ENCODE peak calls at places on chromosomes 7 and 10, in six cellular contexts. One of them, this sample, is unnamed.

GRCh38 chr7:34019431-34019830 is 114.1 kb downstream of the BMPER start:
- DNase-seq in cardiac fibroblast: no peak
- DNase-seq in OCI-LY7: no peak
- DNase-seq in PC-3: no peak
- DNase-seq in endothelial cell of umbilical vein: no peak
- DNase-seq in hepatocyte: no peak
- DNase-seq in this sample: no peak

GRCh38 chr10:89207801-89208551 is 859 bp upstream of the CH25H start:
- DNase-seq in cardiac fibroblast: peak
- DNase-seq in OCI-LY7: no peak
- DNase-seq in PC-3: no peak
- DNase-seq in endothelial cell of umbilical vein: no peak
- DNase-seq in hepatocyte: peak
- DNase-seq in this sample: peak

GRCh38 chr7:14751461-14751860 is 151.1 kb downstream of the DGKB start:
- DNase-seq in cardiac fibroblast: peak
- DNase-seq in OCI-LY7: no peak
- DNase-seq in PC-3: no peak
- DNase-seq in endothelial cell of umbilical vein: peak
- DNase-seq in hepatocyte: no peak
- DNase-seq in this sample: no peak

GRCh38 chr7:25763461-25763860 is 388.5 kb upstream of the NFE2L3 start:
- DNase-seq in cardiac fibroblast: no peak
- DNase-seq in OCI-LY7: no peak
- DNase-seq in PC-3: no peak
- DNase-seq in endothelial cell of umbilical vein: no peak
- DNase-seq in hepatocyte: no peak
- DNase-seq in this sample: no peak

GRCh38 chr10:49397036-49397999 is 1.4 kb upstream of the DRGX start:
- DNase-seq in cardiac fibroblast: no peak
- DNase-seq in OCI-LY7: no peak
- DNase-seq in PC-3: no peak
- DNase-seq in endothelial cell of umbilical vein: no peak
- DNase-seq in hepatocyte: no peak
- DNase-seq in this sample: no peak

GRCh38 chr7:50664461-50664922 is 99.3 kb upstream of the DDC start:
- DNase-seq in cardiac fibroblast: peak
- DNase-seq in OCI-LY7: no peak
- DNase-seq in PC-3: peak
- DNase-seq in endothelial cell of umbilical vein: peak
- DNase-seq in hepatocyte: no peak
- DNase-seq in this sample: peak

GRCh38 chr7:63045575-63045974 is 953.1 kb upstream of the ZNF722 start:
- DNase-seq in cardiac fibroblast: no peak
- DNase-seq in OCI-LY7: no peak
- DNase-seq in PC-3: no peak
- DNase-seq in endothelial cell of umbilical vein: no peak
- DNase-seq in hepatocyte: no peak
- DNase-seq in this sample: no peak

GRCh38 chr7:73749931-73750776 is 11.6 kb upstream of the ABHD11 start:
- DNase-seq in cardiac fibroblast: no peak
- DNase-seq in OCI-LY7: no peak
- DNase-seq in PC-3: no peak
- DNase-seq in endothelial cell of umbilical vein: no peak
- DNase-seq in hepatocyte: no peak
- DNase-seq in this sample: no peak

GRCh38 chr7:102837802-102838201 is 75.0 kb upstream of the LRRC17 start:
- DNase-seq in cardiac fibroblast: no peak
- DNase-seq in OCI-LY7: no peak
- DNase-seq in PC-3: no peak
- DNase-seq in endothelial cell of umbilical vein: no peak
- DNase-seq in hepatocyte: no peak
- DNase-seq in this sample: no peak

GRCh38 chr7:137987563-137987962 is 14.3 kb downstream of the CREB3L2 start:
- DNase-seq in cardiac fibroblast: no peak
- DNase-seq in OCI-LY7: no peak
- DNase-seq in PC-3: no peak
- DNase-seq in endothelial cell of umbilical vein: no peak
- DNase-seq in hepatocyte: no peak
- DNase-seq in this sample: no peak

GRCh38 chr7:7330997-7331396 is 148.7 kb downstream of the C1GALT1 start:
- DNase-seq in cardiac fibroblast: no peak
- DNase-seq in OCI-LY7: no peak
- DNase-seq in PC-3: no peak
- DNase-seq in endothelial cell of umbilical vein: no peak
- DNase-seq in hepatocyte: no peak
- DNase-seq in this sample: no peak

GRCh38 chr7:55043691-55044090 is 24.9 kb downstream of the EGFR start:
- DNase-seq in cardiac fibroblast: no peak
- DNase-seq in OCI-LY7: no peak
- DNase-seq in PC-3: no peak
- DNase-seq in endothelial cell of umbilical vein: no peak
- DNase-seq in hepatocyte: no peak
- DNase-seq in this sample: no peak

GRCh38 chr7:12929416-12930140 is 242.1 kb downstream of the ARL4A start:
- DNase-seq in cardiac fibroblast: peak
- DNase-seq in OCI-LY7: no peak
- DNase-seq in PC-3: no peak
- DNase-seq in endothelial cell of umbilical vein: peak
- DNase-seq in hepatocyte: peak
- DNase-seq in this sample: no peak

GRCh38 chr7:7114575-7115291 is 67.6 kb upstream of the C1GALT1 start:
- DNase-seq in cardiac fibroblast: no peak
- DNase-seq in OCI-LY7: no peak
- DNase-seq in PC-3: peak
- DNase-seq in endothelial cell of umbilical vein: no peak
- DNase-seq in hepatocyte: peak
- DNase-seq in this sample: no peak

GRCh38 chr10:132359305-132360040 is 27.5 kb downstream of the LRRC27 start:
- DNase-seq in cardiac fibroblast: no peak
- DNase-seq in OCI-LY7: no peak
- DNase-seq in PC-3: no peak
- DNase-seq in endothelial cell of umbilical vein: no peak
- DNase-seq in hepatocyte: no peak
- DNase-seq in this sample: no peak

GRCh38 chr10:20888620-20889337 is 8.3 kb downstream of the NEBL start:
- DNase-seq in cardiac fibroblast: peak
- DNase-seq in OCI-LY7: peak
- DNase-seq in PC-3: no peak
- DNase-seq in endothelial cell of umbilical vein: no peak
- DNase-seq in hepatocyte: no peak
- DNase-seq in this sample: no peak

GRCh38 chr10:102153093-102153620 is 968 bp downstream of the NOLC1 start:
- DNase-seq in cardiac fibroblast: no peak
- DNase-seq in OCI-LY7: no peak
- DNase-seq in PC-3: no peak
- DNase-seq in endothelial cell of umbilical vein: no peak
- DNase-seq in hepatocyte: no peak
- DNase-seq in this sample: peak

GRCh38 chr7:29099896-29100847 is 46.2 kb downstream of the CPVL start:
- DNase-seq in cardiac fibroblast: no peak
- DNase-seq in OCI-LY7: no peak
- DNase-seq in PC-3: no peak
- DNase-seq in endothelial cell of umbilical vein: no peak
- DNase-seq in hepatocyte: no peak
- DNase-seq in this sample: no peak

GRCh38 chr10:109727436-109727835 is 195.9 kb downstream of the XPNPEP1 start:
- DNase-seq in cardiac fibroblast: no peak
- DNase-seq in OCI-LY7: no peak
- DNase-seq in PC-3: no peak
- DNase-seq in endothelial cell of umbilical vein: no peak
- DNase-seq in hepatocyte: no peak
- DNase-seq in this sample: no peak

GRCh38 chr7:94154858-94155257 is 150.7 kb upstream of the BET1 start:
- DNase-seq in cardiac fibroblast: no peak
- DNase-seq in OCI-LY7: peak
- DNase-seq in PC-3: no peak
- DNase-seq in endothelial cell of umbilical vein: no peak
- DNase-seq in hepatocyte: no peak
- DNase-seq in this sample: no peak

GRCh38 chr10:48253970-48254657 is 20.4 kb downstream of the FRMPD2 start:
- DNase-seq in cardiac fibroblast: peak
- DNase-seq in OCI-LY7: no peak
- DNase-seq in PC-3: peak
- DNase-seq in endothelial cell of umbilical vein: peak
- DNase-seq in hepatocyte: no peak
- DNase-seq in this sample: no peak

GRCh38 chr7:140121321-140121720 is 55.5 kb downstream of the KDM7A start:
- DNase-seq in cardiac fibroblast: peak
- DNase-seq in OCI-LY7: no peak
- DNase-seq in PC-3: no peak
- DNase-seq in endothelial cell of umbilical vein: no peak
- DNase-seq in hepatocyte: no peak
- DNase-seq in this sample: no peak

GRCh38 chr10:112842832-112843360 is 107.2 kb upstream of the TCF7L2 start:
- DNase-seq in cardiac fibroblast: peak
- DNase-seq in OCI-LY7: peak
- DNase-seq in PC-3: no peak
- DNase-seq in endothelial cell of umbilical vein: peak
- DNase-seq in hepatocyte: no peak
- DNase-seq in this sample: peak

GRCh38 chr7:32631021-32631420 is 135.7 kb downstream of the AVL9 start:
- DNase-seq in cardiac fibroblast: no peak
- DNase-seq in OCI-LY7: no peak
- DNase-seq in PC-3: no peak
- DNase-seq in endothelial cell of umbilical vein: no peak
- DNase-seq in hepatocyte: no peak
- DNase-seq in this sample: no peak

GRCh38 chr7:122974229-122974628 is 21.3 kb downstream of the TAS2R16 start:
- DNase-seq in cardiac fibroblast: no peak
- DNase-seq in OCI-LY7: no peak
- DNase-seq in PC-3: no peak
- DNase-seq in endothelial cell of umbilical vein: no peak
- DNase-seq in hepatocyte: no peak
- DNase-seq in this sample: no peak

GRCh38 chr7:150800576-150801241 is at the start of gene TMEM176A:
- DNase-seq in cardiac fibroblast: no peak
- DNase-seq in OCI-LY7: no peak
- DNase-seq in PC-3: no peak
- DNase-seq in endothelial cell of umbilical vein: no peak
- DNase-seq in hepatocyte: peak
- DNase-seq in this sample: peak

GRCh38 chr10:108598320-108598695 is 1325.0 kb downstream of the XPNPEP1 start:
- DNase-seq in cardiac fibroblast: no peak
- DNase-seq in OCI-LY7: no peak
- DNase-seq in PC-3: no peak
- DNase-seq in endothelial cell of umbilical vein: no peak
- DNase-seq in hepatocyte: no peak
- DNase-seq in this sample: no peak

GRCh38 chr7:81416648-81417047 is 353.2 kb downstream of the HGF start:
- DNase-seq in cardiac fibroblast: no peak
- DNase-seq in OCI-LY7: no peak
- DNase-seq in PC-3: no peak
- DNase-seq in endothelial cell of umbilical vein: no peak
- DNase-seq in hepatocyte: no peak
- DNase-seq in this sample: no peak

GRCh38 chr10:126374435-126374834 is 13.8 kb downstream of the ADAM12 start:
- DNase-seq in cardiac fibroblast: no peak
- DNase-seq in OCI-LY7: no peak
- DNase-seq in PC-3: no peak
- DNase-seq in endothelial cell of umbilical vein: no peak
- DNase-seq in hepatocyte: no peak
- DNase-seq in this sample: no peak

GRCh38 chr10:126373982-126374381 is 14.3 kb downstream of the ADAM12 start:
- DNase-seq in cardiac fibroblast: peak
- DNase-seq in OCI-LY7: no peak
- DNase-seq in PC-3: peak
- DNase-seq in endothelial cell of umbilical vein: no peak
- DNase-seq in hepatocyte: no peak
- DNase-seq in this sample: no peak

GRCh38 chr10:126375299-126375698 is 13.0 kb downstream of the ADAM12 start:
- DNase-seq in cardiac fibroblast: no peak
- DNase-seq in OCI-LY7: no peak
- DNase-seq in PC-3: no peak
- DNase-seq in endothelial cell of umbilical vein: no peak
- DNase-seq in hepatocyte: no peak
- DNase-seq in this sample: no peak

GRCh38 chr10:126372359-126372758 is 15.9 kb downstream of the ADAM12 start:
- DNase-seq in cardiac fibroblast: no peak
- DNase-seq in OCI-LY7: no peak
- DNase-seq in PC-3: no peak
- DNase-seq in endothelial cell of umbilical vein: no peak
- DNase-seq in hepatocyte: no peak
- DNase-seq in this sample: no peak

GRCh38 chr10:126373137-126373536 is 15.1 kb downstream of the ADAM12 start:
- DNase-seq in cardiac fibroblast: peak
- DNase-seq in OCI-LY7: no peak
- DNase-seq in PC-3: no peak
- DNase-seq in endothelial cell of umbilical vein: no peak
- DNase-seq in hepatocyte: no peak
- DNase-seq in this sample: no peak
- TF ChIP-seq CTCF in cardiac fibroblast: no peak
- TF ChIP-seq CTCF in OCI-LY7: no peak
- TF ChIP-seq CTCF in PC-3: no peak
- TF ChIP-seq CTCF in endothelial cell of umbilical vein: no peak
- TF ChIP-seq CTCF in hepatocyte: no peak
- TF ChIP-seq CTCF in this sample: no peak

DNA sequence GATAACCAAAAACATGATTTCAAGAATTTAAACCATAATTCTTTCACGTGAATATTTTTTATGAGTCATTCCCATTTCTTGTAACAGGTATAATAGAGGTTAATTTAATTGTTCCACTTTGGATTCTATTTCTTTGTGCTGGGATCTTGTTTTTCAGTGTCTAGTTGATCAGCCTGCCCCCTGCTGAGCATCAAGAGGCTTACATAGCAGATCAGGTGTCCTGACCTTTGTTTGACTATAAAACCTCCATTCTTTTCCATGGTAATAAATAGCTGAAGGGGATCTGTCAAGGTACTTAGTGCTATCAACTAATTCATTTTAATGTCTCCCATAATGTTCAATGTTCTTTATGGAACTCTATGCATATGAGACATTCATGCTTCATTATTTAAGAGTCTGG is 4.9 kb downstream of the COL17A1 start:
- DNase-seq in cardiac fibroblast: peak
- DNase-seq in OCI-LY7: peak
- DNase-seq in PC-3: peak
- DNase-seq in endothelial cell of umbilical vein: peak
- DNase-seq in hepatocyte: peak
- DNase-seq in this sample: no peak
- TF ChIP-seq CTCF in cardiac fibroblast: peak
- TF ChIP-seq CTCF in OCI-LY7: peak
- TF ChIP-seq CTCF in PC-3: peak
- TF ChIP-seq CTCF in endothelial cell of umbilical vein: peak
- TF ChIP-seq CTCF in hepatocyte: peak
- TF ChIP-seq CTCF in this sample: peak

GRCh38 chr10:42830237-42830636 is 47.6 kb downstream of the BMS1 start:
- DNase-seq in cardiac fibroblast: no peak
- DNase-seq in OCI-LY7: no peak
- DNase-seq in PC-3: no peak
- DNase-seq in endothelial cell of umbilical vein: no peak
- DNase-seq in hepatocyte: no peak
- DNase-seq in this sample: no peak

GRCh38 chr10:42827201-42827600 is 44.6 kb downstream of the BMS1 start:
- DNase-seq in cardiac fibroblast: no peak
- DNase-seq in OCI-LY7: no peak
- DNase-seq in PC-3: no peak
- DNase-seq in endothelial cell of umbilical vein: no peak
- DNase-seq in hepatocyte: no peak
- DNase-seq in this sample: no peak
- TF ChIP-seq CTCF in cardiac fibroblast: no peak
- TF ChIP-seq CTCF in OCI-LY7: peak
- TF ChIP-seq CTCF in PC-3: peak
- TF ChIP-seq CTCF in endothelial cell of umbilical vein: no peak
- TF ChIP-seq CTCF in hepatocyte: no peak
- TF ChIP-seq CTCF in this sample: no peak

GRCh38 chr10:11424456-11425287 is 186.8 kb downstream of the USP6NL start:
- DNase-seq in cardiac fibroblast: peak
- DNase-seq in OCI-LY7: peak
- DNase-seq in PC-3: peak
- DNase-seq in endothelial cell of umbilical vein: peak
- DNase-seq in hepatocyte: peak
- DNase-seq in this sample: peak
- TF ChIP-seq CTCF in cardiac fibroblast: peak
- TF ChIP-seq CTCF in OCI-LY7: peak
- TF ChIP-seq CTCF in PC-3: peak
- TF ChIP-seq CTCF in endothelial cell of umbilical vein: peak
- TF ChIP-seq CTCF in hepatocyte: peak
- TF ChIP-seq CTCF in this sample: peak